ENCODE peak calls at places on chromosomes 2 and 18, in five cellular contexts. F is HCT116, P is endothelial cell of umbilical vein, G is GM12878, H is HepG2. O is an unnamed sample.

GRCh38 chr2:198309673-198310280 is 505.4 kb downstream of the PLCL1 start:
- DNase-seq in F (peak; percentile 37), H (peak; percentile 42), P (peak; percentile 61), G (no peak), O (peak; percentile 40)

GRCh38 chr2:197208841-197209240 is 101.7 kb downstream of the ANKRD44 start:
- DNase-seq in F (no peak), G (no peak), H (no peak), P (no peak), O (no peak)

GRCh38 chr2:33437297-33437696 is 39.2 kb upstream of the RASGRP3 start:
- DNase-seq in F (no peak), G (no peak), H (no peak), P (peak; percentile 28), O (peak; percentile 79)

GRCh38 chr18:42268793-42269192 is 313.8 kb downstream of the PIK3C3 start:
- DNase-seq in F (no peak), G (no peak), P (no peak), H (no peak), O (no peak)

GRCh38 chr2:226515344-226516055 is 284.1 kb downstream of the IRS1 start:
- DNase-seq in F (no peak), H (peak; percentile 94), G (no peak), P (no peak), O (no peak)

GRCh38 chr18:44637210-44638051 is 43.3 kb upstream of the SETBP1 start:
- DNase-seq in F (no peak), G (no peak), P (no peak), H (no peak), O (no peak)

GRCh38 chr18:61570070-61570469 is 236.8 kb downstream of the CDH20 start:
- DNase-seq in H (no peak), P (no peak), F (no peak), G (no peak), O (no peak)

GRCh38 chr2:96527052-96527964 is 9.2 kb upstream of the ARID5A start:
- DNase-seq in P (peak; percentile 58), H (no peak), F (no peak), G (no peak), O (no peak)

GRCh38 chr2:201406077-201406662 is 45.1 kb downstream of the TRAK2 start:
- DNase-seq in G (no peak), P (peak; percentile 63), F (no peak), H (peak; percentile 57), O (peak; percentile 94)

GRCh38 chr18:8389391-8390340 is 219.6 kb upstream of the RAB12 start:
- DNase-seq in G (no peak), F (peak; percentile 53), H (peak; percentile 59), P (peak; percentile 78), O (peak; percentile 26)

GRCh38 chr2:126953483-126953882 is 54.8 kb downstream of the TEX51 start:
- DNase-seq in G (no peak), F (no peak), H (no peak), P (no peak), O (no peak)

GRCh38 chr2:106885326-106885725 is 641 bp downstream of the ST6GAL2 start:
- DNase-seq in P (no peak), F (no peak), H (no peak), G (no peak), O (no peak)

GRCh38 chr2:71498261-71498701 is 44.9 kb downstream of the DYSF start:
- DNase-seq in G (no peak), P (peak; percentile 72), H (peak; percentile 37), F (peak; percentile 64), O (no peak)

GRCh38 chr2:48984922-48985321 is 169.4 kb downstream of the FSHR start:
- DNase-seq in F (no peak), P (no peak), G (no peak), H (no peak), O (no peak)

GRCh38 chr2:3784731-3785130 is 81.4 kb downstream of the DCDC2C start:
- DNase-seq in G (no peak), F (no peak), H (no peak), P (no peak), O (no peak)

GRCh38 chr2:101718993-101719571 is 21.6 kb downstream of the MAP4K4 start:
- DNase-seq in P (no peak), F (no peak), H (no peak), G (no peak), O (no peak)

GRCh38 chr18:50836521-50836957 is 16.7 kb upstream of the MRO start:
- DNase-seq in H (no peak), P (peak; percentile 84), G (peak; percentile 32), F (no peak), O (no peak)

GRCh38 chr2:106095478-106096392 is 98.4 kb downstream of the UXS1 start:
- DNase-seq in P (no peak), F (no peak), H (no peak), G (no peak), O (no peak)

GRCh38 chr2:35504419-35504818 is 851.2 kb upstream of the CRIM1 start:
- DNase-seq in P (no peak), H (no peak), G (no peak), F (no peak), O (no peak)

GRCh38 chr2:162839419-162839818 is 852 bp upstream of the KCNH7 start:
- DNase-seq in P (no peak), G (no peak), F (no peak), H (no peak), O (no peak)

GRCh38 chr2:241812730-241813079 is 3.7 kb downstream of the NEU4 start:
- DNase-seq in G (no peak), F (no peak), P (no peak), H (no peak), O (no peak)

GRCh38 chr2:231680992-231681852 is 27.1 kb upstream of the PTMA start:
- DNase-seq in F (no peak), H (peak; percentile 87), G (no peak), P (peak; percentile 67), O (no peak)

GRCh38 chr2:72118951-72119350 is 28.7 kb downstream of the CYP26B1 start:
- DNase-seq in G (no peak), P (no peak), F (no peak), H (no peak), O (no peak)

GRCh38 chr18:29874519-29875098 is 1167.9 kb downstream of the DSC3 start:
- DNase-seq in F (peak; percentile 10), P (peak; percentile 30), H (peak; percentile 52), G (no peak), O (peak; percentile 14)

GRCh38 chr2:214558341-214558740 is 147.5 kb downstream of the VWC2L start:
- DNase-seq in P (no peak), H (no peak), F (no peak), G (no peak), O (no peak)

GRCh38 chr2:10084567-10084910 is 4.3 kb upstream of the CYS1 start:
- DNase-seq in F (no peak), G (no peak), H (no peak), P (no peak), O (no peak)

GRCh38 chr2:9808334-9809063 is 34.8 kb upstream of the TAF1B start:
- DNase-seq in G (no peak), F (no peak), H (no peak), P (no peak), O (no peak)

GRCh38 chr2:240374085-240374907 is 61.2 kb upstream of the GPC1 start:
- DNase-seq in G (no peak), F (no peak), P (no peak), H (peak; percentile 20), O (no peak)

GRCh38 chr2:10211822-10212438 is 89.4 kb downstream of the RRM2 start:
- DNase-seq in G (no peak), H (no peak), F (no peak), P (no peak), O (no peak)

GRCh38 chr18:46256078-46256477 is 151.9 kb downstream of the HAUS1 start:
- DNase-seq in F (no peak), G (no peak), H (no peak), P (no peak), O (no peak)

GRCh38 chr2:64203131-64204005 is 59.1 kb upstream of the PELI1 start:
- DNase-seq in P (no peak), F (no peak), H (no peak), G (no peak), O (no peak)

GRCh38 chr2:159903404-159904126 is 105.6 kb upstream of the CD302 start:
- DNase-seq in F (no peak), H (no peak), P (peak; percentile 77), G (no peak), O (no peak)

GRCh38 chr2:61175036-61175435 is 13.0 kb downstream of the C2orf74 start:
- DNase-seq in F (no peak), G (no peak), P (no peak), H (no peak), O (no peak)

GRCh38 chr2:85889648-85890281 is 975 bp upstream of the ST3GAL5 start:
- DNase-seq in P (no peak), F (no peak), G (no peak), H (no peak), O (no peak)

GRCh38 chr2:85888745-85889647 is at the start of gene ST3GAL5:
- DNase-seq in F (peak; percentile 67), H (peak; percentile 73), P (peak; percentile 97), G (peak; percentile 51), O (no peak)

GRCh38 chr2:85886585-85886984 is 2.2 kb downstream of the ST3GAL5 start:
- DNase-seq in H (no peak), G (no peak), P (peak; percentile 75), F (no peak), O (no peak)

GRCh38 chr2:85887566-85888019 is 1.2 kb downstream of the ST3GAL5 start:
- DNase-seq in F (no peak), P (peak; percentile 50), G (no peak), H (no peak), O (no peak)

GRCh38 chr2:85888020-85888744 is 608 bp downstream of the ST3GAL5 start:
- DNase-seq in H (no peak), P (peak; percentile 35), F (no peak), G (no peak), O (no peak)
- H3K9ac ChIP-seq in H (peak overlapping the region; percentile 34), P (peak overlapping the region; percentile 51), F (peak overlapping the region; percentile 62), G (peak overlapping the region; percentile 63), O (peak overlapping the region; percentile 68)

GRCh38 chr18:2968559-2968958 is 44.4 kb downstream of the LPIN2 start:
- DNase-seq in G (no peak), F (no peak), P (no peak), H (no peak), O (no peak)
- TF ChIP-seq POLR2AphosphoS5 in G (no peak), F (no peak), P (no peak), H (no peak), O (no peak)

DNA sequence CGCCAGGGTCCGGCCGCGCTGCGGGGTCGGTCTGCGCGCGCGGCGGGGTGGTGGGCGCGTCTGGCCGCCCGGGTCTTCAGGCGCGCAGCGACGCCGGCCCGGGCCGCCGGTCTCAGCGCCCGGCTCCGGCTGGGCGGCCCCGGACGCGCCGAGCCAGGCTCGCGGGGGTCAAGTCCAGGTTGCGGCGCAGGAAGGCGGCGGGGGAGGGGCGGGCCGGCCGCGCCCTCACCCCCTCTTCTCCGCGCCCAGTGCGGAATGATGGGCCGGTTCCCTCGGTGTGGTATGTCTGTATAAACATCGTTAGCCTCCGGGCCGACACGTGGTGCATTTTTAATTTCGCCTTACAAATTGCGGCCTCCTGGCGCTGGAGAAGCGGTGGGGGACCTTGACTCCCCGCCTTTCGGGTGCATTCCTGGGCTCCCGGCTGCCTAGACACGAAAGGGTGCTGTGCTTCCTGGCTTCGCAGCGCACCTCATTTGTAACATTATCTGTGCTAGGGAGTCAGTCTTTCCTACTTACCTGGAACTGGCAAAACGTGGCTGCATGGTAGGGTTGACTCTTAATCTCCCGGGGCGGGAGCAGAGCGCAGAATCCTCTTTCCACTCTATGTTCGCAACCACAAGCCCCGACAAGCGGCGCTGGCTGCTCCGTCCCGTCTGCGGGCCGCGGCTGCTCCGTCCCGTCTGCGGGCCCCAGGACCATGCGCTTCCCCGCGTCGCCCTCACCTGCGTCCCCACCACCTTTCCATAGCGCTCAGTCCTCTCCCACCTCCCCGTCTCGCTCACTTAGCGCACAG is 69.0 kb downstream of the CTAGE1 start:
- DNase-seq in F (no peak), H (no peak), P (peak; percentile 56), G (no peak), O (no peak)
- TF ChIP-seq EZH2 in F (no peak), H (no peak), P (no peak), G (no peak), O (no peak)

GRCh38 chr2:44040365-44040764 is 44.6 kb upstream of the LRPPRC start:
- DNase-seq in G (no peak), H (no peak), F (no peak), P (no peak), O (no peak)
- H3K9ac ChIP-seq in G (no peak overlapping the region), H (no peak overlapping the region), F (no peak overlapping the region), P (no peak overlapping the region), O (no peak overlapping the region)